ENCODE peak calls at places on chromosomes 1 and 21, in eight cellular contexts. W is AG04450; Z is BJ; M is suprapubic skin; K is HAP-1; S is CD8-positive, alpha-beta T cell; L is WERI-Rb-1; Q is heart right ventricle. T is an unnamed sample. For H3K27me3, the result is how much of the 10 kb centered on the place peaks cover.

GRCh38 chr1:232650433-232650832 is 20.5 kb upstream of the SIPA1L2 start:
- DNase-seq in W (no peak), Z (no peak), M (no peak), K (no peak), S (no peak), L (no peak), Q (no peak), T (no peak)

GRCh38 chr1:145884675-145885074 is 991 bp downstream of the ANKRD35 start:
- DNase-seq in W (no peak), Z (no peak), M (peak), K (no peak), S (no peak), L (no peak), Q (no peak), T (no peak)

GRCh38 chr1:33342041-33342723 is 21.3 kb upstream of the A3GALT2 start:
- DNase-seq in W (peak), Z (peak), M (no peak), K (peak), S (no peak), L (peak), Q (peak), T (peak)

GRCh38 chr1:52237430-52237829 is 95.5 kb downstream of the ZFYVE9 start:
- DNase-seq in W (peak), Z (no peak), M (no peak), K (no peak), S (no peak), L (peak), Q (no peak), T (no peak)

GRCh38 chr1:1434131-1434811 is 1.2 kb upstream of the VWA1 start:
- DNase-seq in W (no peak), Z (no peak), M (no peak), K (no peak), S (no peak), L (no peak), Q (peak), T (peak)

GRCh38 chr1:99661780-99662179 is 15.9 kb downstream of the PALMD start:
- DNase-seq in W (no peak), Z (no peak), M (no peak), K (no peak), S (no peak), L (no peak), Q (no peak), T (no peak)

GRCh38 chr1:230292739-230293720 is 133.1 kb downstream of the PGBD5 start:
- DNase-seq in W (no peak), Z (no peak), M (peak), K (no peak), S (no peak), L (peak), Q (no peak), T (peak)

GRCh38 chr1:44835738-44836675 is 7.0 kb downstream of the PTCH2 start:
- DNase-seq in W (peak), Z (no peak), M (peak), K (peak), S (peak), L (peak), Q (peak), T (peak)

GRCh38 chr1:36825226-36825625 is 209.1 kb downstream of the GRIK3 start:
- DNase-seq in W (no peak), Z (no peak), M (no peak), K (no peak), S (no peak), L (no peak), Q (no peak), T (no peak)

GRCh38 chr1:53693773-53694717 is 44.9 kb downstream of the GLIS1 start:
- DNase-seq in W (no peak), Z (no peak), M (no peak), K (no peak), S (no peak), L (no peak), Q (no peak), T (peak)

GRCh38 chr1:41917835-41918449 is 780 bp downstream of the HIVEP3 start:
- DNase-seq in W (no peak), Z (no peak), M (no peak), K (peak), S (peak), L (peak), Q (peak), T (peak)

GRCh38 chr1:115457295-115457694 is 119.2 kb upstream of the NGF start:
- DNase-seq in W (no peak), Z (no peak), M (no peak), K (no peak), S (no peak), L (no peak), Q (no peak), T (no peak)

GRCh38 chr21:39386899-39387298 is 38.0 kb upstream of the HMGN1 start:
- DNase-seq in W (no peak), Z (no peak), M (no peak), K (no peak), S (no peak), L (no peak), Q (no peak), T (no peak)
- H3K4me3 ChIP-seq in W (no peak), Z (no peak), M (no peak), K (no peak), S (no peak), L (no peak), Q (no peak), T (no peak)

GRCh38 chr1:29286194-29286767 is 50.0 kb downstream of the PTPRU start:
- DNase-seq in W (no peak), Z (no peak), M (peak), K (no peak), S (no peak), L (no peak), Q (no peak), T (no peak)
- H3K27me3 ChIP-seq in W (under half), Z (under half), M (under half), K (under half), S (under half), L (under half), Q (under half), T (under half)

GRCh38 chr21:14759285-14759684 is 213.2 kb upstream of the SAMSN1 start:
- DNase-seq in W (no peak), Z (no peak), M (no peak), K (no peak), S (no peak), L (no peak), Q (no peak), T (no peak)

GRCh38 chr21:14762309-14762708 is 216.2 kb upstream of the SAMSN1 start:
- DNase-seq in W (no peak), Z (no peak), M (no peak), K (no peak), S (no peak), L (no peak), Q (no peak), T (no peak)

GRCh38 chr21:14766241-14766640 is 220.1 kb upstream of the SAMSN1 start:
- DNase-seq in W (no peak), Z (no peak), M (no peak), K (no peak), S (no peak), L (peak), Q (no peak), T (peak)

GRCh38 chr21:14763695-14764064 is 217.6 kb upstream of the SAMSN1 start:
- DNase-seq in W (no peak), Z (no peak), M (no peak), K (no peak), S (no peak), L (no peak), Q (no peak), T (no peak)

DNA sequence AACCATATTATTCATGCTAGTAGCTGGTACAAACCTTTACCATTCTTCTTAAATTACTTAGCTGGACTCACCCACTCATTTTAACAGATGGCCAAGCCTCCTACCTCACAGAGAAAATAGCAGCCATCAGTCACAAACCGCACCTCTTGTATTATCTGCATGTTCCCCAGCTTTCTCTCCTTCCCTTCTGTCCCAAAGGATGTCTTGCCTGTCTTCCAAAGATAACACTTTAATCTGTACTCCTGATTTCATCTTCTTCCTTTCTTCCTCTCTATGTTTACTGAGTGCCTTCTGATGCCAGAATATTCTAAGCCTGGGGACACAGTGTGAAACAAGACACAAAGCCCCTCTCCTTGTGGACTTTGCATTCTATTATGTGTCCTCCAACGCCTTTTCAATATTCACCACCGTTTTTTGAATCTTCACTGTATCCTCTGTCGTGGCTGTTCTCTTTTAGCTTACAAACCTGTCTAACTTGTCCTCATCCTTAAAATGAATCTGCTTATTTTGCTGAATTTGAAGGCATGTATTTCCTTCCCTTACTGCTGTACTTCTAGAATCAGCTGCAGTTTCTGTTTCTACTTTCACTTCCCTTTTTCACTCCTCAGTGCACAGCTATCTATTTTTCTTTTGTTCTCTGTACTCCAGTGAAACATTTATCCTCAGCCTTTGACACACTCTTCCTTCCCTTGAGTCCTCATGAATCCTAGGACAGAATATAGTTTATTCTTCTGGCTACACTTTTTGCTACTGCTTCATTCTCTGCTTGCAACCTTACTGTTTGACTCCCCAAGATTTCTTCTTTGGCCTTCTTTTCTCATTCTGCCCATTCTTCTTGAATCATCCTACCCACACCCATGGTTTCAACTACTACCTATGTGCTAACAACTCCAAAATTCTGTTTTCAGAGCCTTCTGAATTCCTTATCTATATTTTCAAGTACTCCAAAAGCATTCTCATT is 216.9 kb upstream of the SAMSN1 start:
- DNase-seq in W (no peak), Z (no peak), M (no peak), K (no peak), S (no peak), L (no peak), Q (no peak), T (no peak)
- H3K4me3 ChIP-seq in W (no peak), Z (no peak), M (peak), K (no peak), S (no peak), L (no peak), Q (no peak), T (no peak)

GRCh38 chr1:30321996-30322858 is 401.2 kb downstream of the MATN1 start:
- DNase-seq in W (no peak), Z (no peak), M (peak), K (no peak), S (no peak), L (no peak), Q (no peak), T (peak)
- H3K27me3 ChIP-seq in W (under half), Z (under half), M (under half), K (under half), S (under half), L (under half), Q (under half), T (under half)

GRCh38 chr1:194442911-194443310 is 1256.5 kb upstream of the B3GALT2 start:
- DNase-seq in W (no peak), Z (no peak), M (no peak), K (no peak), S (no peak), L (no peak), Q (no peak), T (no peak)

GRCh38 chr1:194437135-194437534 is 1250.7 kb upstream of the B3GALT2 start:
- DNase-seq in W (no peak), Z (no peak), M (no peak), K (no peak), S (no peak), L (no peak), Q (no peak), T (no peak)
- H3K4me3 ChIP-seq in W (no peak), Z (no peak), M (no peak), K (no peak), S (no peak), L (no peak), Q (no peak), T (no peak)

T was measured in H7.